ENCODE peak calls at places on chromosome 17, in four cellular contexts. One of them, this sample, is unnamed.

GRCh38 chr17:794876-795275 is 12.7 kb downstream of the MRM3 start:
- DNase-seq in dorsolateral prefrontal cortex: peak; percentile 92
- DNase-seq in sigmoid colon: peak; percentile 94
- DNase-seq in left ventricle myocardium superior: peak; percentile 92
- DNase-seq in this sample: peak; percentile 85

GRCh38 chr17:58387834-58388233 is 29.5 kb downstream of the RNF43 start:
- DNase-seq in left ventricle myocardium superior: no peak
- DNase-seq in sigmoid colon: no peak
- DNase-seq in dorsolateral prefrontal cortex: no peak
- DNase-seq in this sample: no peak

GRCh38 chr17:63500548-63501390 is 22.4 kb upstream of the KCNH6 start:
- DNase-seq in sigmoid colon: no peak
- DNase-seq in dorsolateral prefrontal cortex: no peak
- DNase-seq in left ventricle myocardium superior: no peak
- DNase-seq in this sample: no peak

GRCh38 chr17:358491-359133 is 6.0 kb upstream of the RPH3AL start:
- DNase-seq in sigmoid colon: no peak
- DNase-seq in left ventricle myocardium superior: no peak
- DNase-seq in dorsolateral prefrontal cortex: no peak
- DNase-seq in this sample: no peak

GRCh38 chr17:57107498-57108101 is 22.6 kb downstream of the AKAP1 start:
- DNase-seq in left ventricle myocardium superior: no peak
- DNase-seq in dorsolateral prefrontal cortex: no peak
- DNase-seq in sigmoid colon: no peak
- DNase-seq in this sample: no peak

GRCh38 chr17:45953561-45953960 is 45.5 kb upstream of the STH start:
- DNase-seq in sigmoid colon: no peak
- DNase-seq in dorsolateral prefrontal cortex: no peak
- DNase-seq in left ventricle myocardium superior: no peak
- DNase-seq in this sample: no peak

GRCh38 chr17:3669548-3669947 is 936 bp downstream of the EMC6 start:
- DNase-seq in left ventricle myocardium superior: no peak
- DNase-seq in dorsolateral prefrontal cortex: no peak
- DNase-seq in sigmoid colon: no peak
- DNase-seq in this sample: no peak

GRCh38 chr17:49836111-49837030 is 11.5 kb downstream of the TAC4 start:
- DNase-seq in sigmoid colon: no peak
- DNase-seq in dorsolateral prefrontal cortex: no peak
- DNase-seq in left ventricle myocardium superior: no peak
- DNase-seq in this sample: no peak

GRCh38 chr17:39740357-39741111 is 2.8 kb downstream of the GRB7 start:
- DNase-seq in sigmoid colon: no peak
- DNase-seq in left ventricle myocardium superior: peak; percentile 18
- DNase-seq in dorsolateral prefrontal cortex: no peak
- DNase-seq in this sample: no peak

GRCh38 chr17:40264458-40265185 is 23.1 kb upstream of the CDC6 start:
- DNase-seq in dorsolateral prefrontal cortex: no peak
- DNase-seq in left ventricle myocardium superior: no peak
- DNase-seq in sigmoid colon: no peak
- DNase-seq in this sample: no peak

GRCh38 chr17:12078791-12079190 is 58.1 kb downstream of the MAP2K4 start:
- DNase-seq in dorsolateral prefrontal cortex: no peak
- DNase-seq in sigmoid colon: no peak
- DNase-seq in left ventricle myocardium superior: no peak
- DNase-seq in this sample: no peak

GRCh38 chr17:36459601-36460000 is 26.9 kb upstream of the ZNHIT3 start:
- DNase-seq in sigmoid colon: no peak
- DNase-seq in dorsolateral prefrontal cortex: no peak
- DNase-seq in left ventricle myocardium superior: no peak
- DNase-seq in this sample: no peak

GRCh38 chr17:49456172-49456965 is 38.7 kb upstream of the NGFR start:
- DNase-seq in sigmoid colon: no peak
- DNase-seq in dorsolateral prefrontal cortex: no peak
- DNase-seq in left ventricle myocardium superior: no peak
- DNase-seq in this sample: no peak

GRCh38 chr17:72416054-72416691 is 295.4 kb downstream of the SOX9 start:
- DNase-seq in sigmoid colon: no peak
- DNase-seq in dorsolateral prefrontal cortex: no peak
- DNase-seq in left ventricle myocardium superior: no peak
- DNase-seq in this sample: peak; percentile 34

GRCh38 chr17:79047923-79048825 is 24.2 kb downstream of the C1QTNF1 start:
- DNase-seq in dorsolateral prefrontal cortex: no peak
- DNase-seq in left ventricle myocardium superior: peak; percentile 58
- DNase-seq in sigmoid colon: peak; percentile 61
- DNase-seq in this sample: no peak

GRCh38 chr17:6172642-6173330 is 102.6 kb downstream of the WSCD1 start:
- DNase-seq in left ventricle myocardium superior: no peak
- DNase-seq in dorsolateral prefrontal cortex: no peak
- DNase-seq in sigmoid colon: no peak
- DNase-seq in this sample: no peak

GRCh38 chr17:13508916-13509315 is 92.8 kb downstream of the HS3ST3A1 start:
- DNase-seq in sigmoid colon: no peak
- DNase-seq in dorsolateral prefrontal cortex: no peak
- DNase-seq in left ventricle myocardium superior: no peak
- DNase-seq in this sample: no peak

GRCh38 chr17:69712801-69713311 is 298.4 kb downstream of the MAP2K6 start:
- DNase-seq in sigmoid colon: no peak
- DNase-seq in dorsolateral prefrontal cortex: no peak
- DNase-seq in left ventricle myocardium superior: no peak
- DNase-seq in this sample: no peak

GRCh38 chr17:18106211-18106610 is 2.3 kb upstream of the MYO15A start:
- DNase-seq in left ventricle myocardium superior: no peak
- DNase-seq in dorsolateral prefrontal cortex: no peak
- DNase-seq in sigmoid colon: no peak
- DNase-seq in this sample: no peak

GRCh38 chr17:10216213-10216982 is 18.0 kb upstream of the GAS7 start:
- DNase-seq in left ventricle myocardium superior: no peak
- DNase-seq in dorsolateral prefrontal cortex: no peak
- DNase-seq in sigmoid colon: no peak
- DNase-seq in this sample: no peak

GRCh38 chr17:48051706-48052486 is 3.7 kb downstream of the NFE2L1 start:
- DNase-seq in dorsolateral prefrontal cortex: no peak
- DNase-seq in sigmoid colon: peak; percentile 81
- DNase-seq in left ventricle myocardium superior: peak; percentile 77
- DNase-seq in this sample: peak; percentile 44

GRCh38 chr17:78976907-78977680 is 2.6 kb downstream of the LGALS3BP start:
- DNase-seq in sigmoid colon: no peak
- DNase-seq in dorsolateral prefrontal cortex: no peak
- DNase-seq in left ventricle myocardium superior: no peak
- DNase-seq in this sample: no peak

GRCh38 chr17:35588196-35588920 is 1.2 kb downstream of the AP2B1 start:
- DNase-seq in sigmoid colon: no peak
- DNase-seq in left ventricle myocardium superior: no peak
- DNase-seq in dorsolateral prefrontal cortex: no peak
- DNase-seq in this sample: no peak

GRCh38 chr17:20040216-20040615 is 31.1 kb downstream of the SPECC1 start:
- DNase-seq in sigmoid colon: no peak
- DNase-seq in dorsolateral prefrontal cortex: no peak
- DNase-seq in left ventricle myocardium superior: no peak
- DNase-seq in this sample: no peak

GRCh38 chr17:19753661-19754463 is 5.8 kb upstream of the ALDH3A1 start:
- DNase-seq in sigmoid colon: peak; percentile 61
- DNase-seq in left ventricle myocardium superior: peak; percentile 60
- DNase-seq in dorsolateral prefrontal cortex: peak; percentile 63
- DNase-seq in this sample: peak; percentile 64

GRCh38 chr17:537133-537532 is 177.5 kb downstream of the VPS53 start:
- DNase-seq in left ventricle myocardium superior: no peak
- DNase-seq in sigmoid colon: no peak
- DNase-seq in dorsolateral prefrontal cortex: peak; percentile 18
- DNase-seq in this sample: no peak

GRCh38 chr17:57296231-57296630 is 39.9 kb downstream of the MSI2 start:
- DNase-seq in left ventricle myocardium superior: no peak
- DNase-seq in dorsolateral prefrontal cortex: no peak
- DNase-seq in sigmoid colon: no peak
- DNase-seq in this sample: no peak

GRCh38 chr17:17539591-17539990 is 43.4 kb upstream of the RASD1 start:
- DNase-seq in left ventricle myocardium superior: no peak
- DNase-seq in dorsolateral prefrontal cortex: no peak
- DNase-seq in sigmoid colon: no peak
- DNase-seq in this sample: no peak

GRCh38 chr17:79078476-79079190 is 4.0 kb downstream of the ENGASE start:
- DNase-seq in left ventricle myocardium superior: no peak
- DNase-seq in dorsolateral prefrontal cortex: no peak
- DNase-seq in sigmoid colon: no peak
- DNase-seq in this sample: no peak

GRCh38 chr17:15261063-15261817 is 3.9 kb downstream of the PMP22 start:
- DNase-seq in dorsolateral prefrontal cortex: peak; percentile 19
- DNase-seq in sigmoid colon: peak; percentile 84
- DNase-seq in left ventricle myocardium superior: peak; percentile 75
- DNase-seq in this sample: peak; percentile 73

GRCh38 chr17:43010667-43011308 is 4.2 kb downstream of the IFI35 start:
- DNase-seq in dorsolateral prefrontal cortex: no peak
- DNase-seq in left ventricle myocardium superior: no peak
- DNase-seq in sigmoid colon: no peak
- DNase-seq in this sample: no peak

GRCh38 chr17:75110307-75110937 is 653 bp downstream of the ARMC7 start:
- DNase-seq in left ventricle myocardium superior: peak; percentile 41
- DNase-seq in sigmoid colon: no peak
- DNase-seq in dorsolateral prefrontal cortex: no peak
- DNase-seq in this sample: no peak

GRCh38 chr17:50212121-50212843 is 10.9 kb upstream of the COL1A1 start:
- DNase-seq in dorsolateral prefrontal cortex: no peak
- DNase-seq in left ventricle myocardium superior: no peak
- DNase-seq in sigmoid colon: peak; percentile 91
- DNase-seq in this sample: no peak

GRCh38 chr17:82863941-82864720 is 24.3 kb upstream of the ZNF750 start:
- DNase-seq in sigmoid colon: no peak
- DNase-seq in left ventricle myocardium superior: peak; percentile 36
- DNase-seq in dorsolateral prefrontal cortex: no peak
- DNase-seq in this sample: no peak